ENCODE peak calls at places on chromosome 9, in six cellular contexts. F, H, G, K, M and W are unnamed samples.

GRCh38 chr9:136539427-136540412 is 6.1 kb downstream of the NOTCH1 start:
- DNase-seq in F (peak), M (no peak), G (peak), H (no peak), K (no peak), W (no peak)

GRCh38 chr9:16725066-16725465 is 145.4 kb downstream of the BNC2 start:
- DNase-seq in H (no peak), K (no peak), F (no peak), M (no peak), G (no peak), W (no peak)

GRCh38 chr9:38390851-38391250 is 1.7 kb upstream of the ALDH1B1 start:
- DNase-seq in F (no peak), K (no peak), G (no peak), M (no peak), H (no peak), W (no peak)

GRCh38 chr9:2179557-2179956 is 164.4 kb downstream of the SMARCA2 start:
- DNase-seq in G (no peak), H (no peak), M (no peak), K (no peak), F (no peak), W (no peak)

GRCh38 chr9:28234899-28235277 is 661.6 kb upstream of the C9orf72 start:
- DNase-seq in G (no peak), K (peak), H (peak), M (peak), F (no peak), W (no peak)

GRCh38 chr9:127181595-127182190 is 59.3 kb upstream of the ANGPTL2 start:
- DNase-seq in M (no peak), H (no peak), F (no peak), K (peak), G (peak), W (no peak)

GRCh38 chr9:96859461-96860198 is 5.3 kb upstream of the ZNF782 start:
- DNase-seq in H (peak), F (no peak), M (peak), G (no peak), K (peak), W (no peak)

GRCh38 chr9:88605500-88606172 is 70.7 kb downstream of the NXNL2 start:
- DNase-seq in H (peak), K (no peak), F (no peak), M (peak), G (no peak), W (no peak)

GRCh38 chr9:138037140-138037539 is 159.6 kb downstream of the CACNA1B start:
- DNase-seq in H (no peak), G (no peak), K (no peak), F (no peak), M (no peak), W (peak)

GRCh38 chr9:76585487-76586459 is 126.8 kb downstream of the GCNT1 start:
- DNase-seq in G (no peak), H (no peak), F (no peak), K (no peak), M (no peak), W (no peak)

GRCh38 chr9:126611592-126612328 is 2.0 kb upstream of the LMX1B start:
- DNase-seq in F (peak), H (peak), K (peak), G (peak), M (peak), W (peak)

GRCh38 chr9:116087751-116088194 is 65.8 kb upstream of the PAPPA start:
- DNase-seq in K (no peak), F (no peak), H (peak), G (no peak), M (no peak), W (no peak)

GRCh38 chr9:2015581-2016410 is 649 bp downstream of the SMARCA2 start:
- DNase-seq in K (peak), M (no peak), H (peak), G (peak), F (peak), W (no peak)

GRCh38 chr9:12809720-12810119 is 34.9 kb downstream of the LURAP1L start:
- DNase-seq in M (no peak), H (no peak), G (no peak), F (no peak), K (no peak), W (no peak)

GRCh38 chr9:87725356-87725899 is 491 bp upstream of the CTSL start:
- DNase-seq in F (no peak), H (peak), M (no peak), G (no peak), K (no peak), W (no peak)

GRCh38 chr9:90916147-90916734 is 114.6 kb downstream of the SYK start:
- DNase-seq in H (peak), K (no peak), G (no peak), M (no peak), F (no peak), W (no peak)

GRCh38 chr9:80078826-80079225 is 507.1 kb downstream of the TLE4 start:
- DNase-seq in G (no peak), H (no peak), M (no peak), F (no peak), K (no peak), W (no peak)

GRCh38 chr9:93964685-93965084 is 9.5 kb upstream of the BARX1 start:
- DNase-seq in G (peak), K (no peak), F (no peak), M (no peak), H (no peak), W (no peak)

GRCh38 chr9:135499326-135500070 is 984 bp upstream of the MRPS2 start:
- DNase-seq in G (peak), K (peak), M (peak), H (peak), F (peak), W (peak)

GRCh38 chr9:93184439-93185221 is 691 bp downstream of the WNK2 start:
- DNase-seq in G (peak), K (peak), M (no peak), H (no peak), F (peak), W (no peak)

GRCh38 chr9:104233366-104233765 is 139.3 kb downstream of the SMC2 start:
- DNase-seq in H (no peak), K (no peak), G (no peak), M (no peak), F (no peak), W (no peak)

GRCh38 chr9:120885968-120886367 is 9.0 kb upstream of the PHF19 start:
- DNase-seq in H (no peak), F (no peak), M (no peak), K (no peak), G (no peak), W (no peak)

GRCh38 chr9:33437235-33437634 is 10.2 kb downstream of the AQP3 start:
- DNase-seq in M (no peak), F (no peak), H (no peak), K (no peak), G (no peak), W (no peak)

GRCh38 chr9:78541868-78542267 is 244.9 kb downstream of the PSAT1 start:
- DNase-seq in H (no peak), G (no peak), F (no peak), K (no peak), M (no peak), W (no peak)